ENCODE peak calls at places on chromosomes 16 and 17, in ten cellular contexts. Z is esophagus muscularis mucosa, U is progenitor cell of endocrine pancreas, P is choroid plexus epithelial cell, F is WTC11, D is psoas muscle, V is mammary epithelial cell, B is endothelial cell, G is PC-9, J is dorsolateral prefrontal cortex. S is an unnamed sample.

GRCh38 chr17:72125742-72126141 is 4.9 kb downstream of the SOX9 start:
- DNase-seq in Z (no peak), U (no peak), P (no peak), F (no peak), D (no peak), V (peak; percentile 55), B (no peak), G (no peak), J (no peak), S (no peak)

GRCh38 chr17:46822388-46822921 is 4.0 kb upstream of the WNT3 start:
- DNase-seq in Z (no peak), U (no peak), P (no peak), F (peak; percentile 88), D (no peak), V (no peak), B (no peak), G (no peak), J (no peak), S (peak; percentile 43)

GRCh38 chr16:85423186-85423550 is 190.0 kb upstream of the GSE1 start:
- DNase-seq in Z (no peak), U (no peak), P (no peak), F (no peak), D (peak; percentile 6), V (no peak), B (peak; percentile 2), G (no peak), J (no peak), S (peak; percentile 22)

GRCh38 chr17:38730526-38731379 is 612 bp downstream of the CISD3 start:
- DNase-seq in Z (no peak), U (no peak), P (peak; percentile 52), F (peak; percentile 47), D (peak; percentile 80), V (peak; percentile 53), B (no peak), G (peak; percentile 64), J (peak; percentile 61), S (peak; percentile 33)

GRCh38 chr16:84357191-84357651 is 11.1 kb upstream of the ATP2C2 start:
- DNase-seq in Z (no peak), U (no peak), P (peak; percentile 50), F (no peak), D (no peak), V (peak; percentile 93), B (no peak), G (peak; percentile 87), J (no peak), S (no peak)

GRCh38 chr16:87569601-87570559 is 32.4 kb upstream of the JPH3 start:
- DNase-seq in Z (no peak), U (no peak), P (no peak), F (no peak), D (no peak), V (no peak), B (no peak), G (peak; percentile 29), J (no peak), S (no peak)

GRCh38 chr17:78889525-78889924 is 13.5 kb downstream of the CEP295NL start:
- DNase-seq in Z (no peak), U (no peak), P (no peak), F (no peak), D (no peak), V (no peak), B (no peak), G (no peak), J (no peak), S (no peak)

GRCh38 chr17:67461228-67461780 is 84.2 kb downstream of the PITPNC1 start:
- DNase-seq in Z (no peak), U (no peak), P (no peak), F (no peak), D (no peak), V (no peak), B (no peak), G (no peak), J (no peak), S (no peak)

GRCh38 chr16:19700319-19700781 is 17.7 kb downstream of the KNOP1 start:
- DNase-seq in Z (no peak), U (no peak), P (peak; percentile 81), F (no peak), D (no peak), V (no peak), B (no peak), G (peak; percentile 84), J (no peak), S (no peak)

GRCh38 chr17:67995568-67996191 is 589 bp downstream of the C17orf58 start:
- DNase-seq in Z (no peak), U (peak; percentile 22), P (peak; percentile 18), F (peak; percentile 57), D (peak; percentile 36), V (no peak), B (peak; percentile 12), G (no peak), J (no peak), S (peak; percentile 44)

GRCh38 chr17:17127730-17128291 is 78.3 kb downstream of the PLD6 start:
- DNase-seq in Z (no peak), U (no peak), P (no peak), F (no peak), D (no peak), V (no peak), B (no peak), G (no peak), J (no peak), S (no peak)

DNA sequence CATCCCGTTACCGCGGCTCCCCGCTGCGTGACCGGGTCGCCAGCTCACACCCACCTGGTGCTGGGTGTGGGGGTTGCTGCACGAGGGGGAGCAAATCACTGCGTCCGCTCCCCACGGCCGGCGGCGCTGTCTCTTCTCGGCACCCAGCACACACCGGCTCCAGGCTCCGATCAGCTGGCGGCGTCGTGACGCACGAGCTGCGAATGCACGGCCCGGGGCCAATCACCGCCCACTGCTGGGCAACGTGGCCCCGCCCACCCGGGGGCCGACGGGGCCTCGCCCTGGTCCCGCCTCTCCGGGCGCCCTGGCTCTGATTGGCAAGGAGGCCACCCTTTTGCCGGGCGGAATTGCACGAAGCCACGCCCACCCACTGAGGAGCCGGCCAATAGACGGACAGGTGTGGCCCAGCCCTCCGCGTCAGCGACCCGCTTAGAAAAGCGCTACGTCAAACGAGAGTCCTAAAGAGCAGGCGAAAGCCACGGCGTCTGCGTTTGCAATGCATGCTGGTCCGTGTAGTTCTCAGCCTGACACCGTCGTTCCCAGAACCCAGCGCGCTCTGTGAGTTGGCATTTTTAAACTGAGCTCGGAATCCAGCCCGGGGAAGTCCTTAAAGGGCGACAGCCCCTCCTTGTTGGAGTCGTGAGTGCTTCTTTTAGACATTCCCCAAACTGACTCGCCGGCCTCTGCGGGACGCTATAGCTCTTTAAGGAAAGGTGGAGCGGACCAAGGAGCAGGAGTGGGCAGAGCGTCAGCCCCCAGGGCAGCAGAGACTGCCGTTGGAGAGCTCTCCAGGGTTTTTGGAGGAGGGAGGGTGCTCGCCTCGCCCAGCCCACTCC is 6.1 kb upstream of the TLCD2 start:
- DNase-seq in Z (peak; percentile 100), U (peak; percentile 100), P (peak; percentile 100), F (peak; percentile 100), D (peak; percentile 100), V (peak; percentile 100), B (peak; percentile 100), G (peak; percentile 99), J (peak; percentile 100), S (peak; percentile 100)
- TF ChIP-seq CTCF in Z (no peak), U (no peak), P (peak; percentile 32), F (no peak), D (no peak), V (no peak), B (no peak), G (peak; percentile 31), J (no peak), S (no peak)

GRCh38 chr16:55047331-55047730 is 116.7 kb downstream of the IRX5 start:
- DNase-seq in Z (no peak), U (no peak), P (no peak), F (no peak), D (no peak), V (no peak), B (no peak), G (no peak), J (no peak), S (no peak)
- TF ChIP-seq CTCF in Z (no peak), U (no peak), P (no peak), F (no peak), D (no peak), V (no peak), B (no peak), G (no peak), J (no peak), S (no peak)

DNA sequence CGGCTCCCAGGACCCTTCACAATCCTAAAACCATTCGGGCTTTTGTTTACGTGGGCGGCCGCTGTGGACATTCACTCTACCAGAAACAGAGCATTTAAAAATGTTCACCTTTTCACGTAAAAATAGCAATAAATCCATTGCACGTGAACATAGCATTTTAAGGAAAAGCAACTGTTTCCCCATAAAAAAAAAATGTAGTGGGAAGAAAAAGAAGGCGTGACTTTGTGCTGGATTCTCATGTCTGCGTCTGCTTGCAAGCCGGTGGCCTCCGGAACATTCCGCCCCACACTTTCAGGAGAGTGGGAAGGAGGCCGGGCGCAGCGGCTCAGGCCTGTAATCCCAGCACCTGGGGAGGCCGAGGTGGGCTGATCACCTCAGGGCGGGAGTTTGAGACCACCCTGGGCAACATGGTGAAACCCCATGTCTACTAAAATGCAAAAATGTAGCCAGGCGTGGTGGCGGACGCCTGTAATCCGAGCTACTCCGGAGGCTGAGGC is 13.4 kb upstream of the GNG13 start:
- DNase-seq in Z (no peak), U (no peak), P (no peak), F (no peak), D (no peak), V (no peak), B (no peak), G (no peak), J (no peak), S (no peak)
- TF ChIP-seq CTCF in Z (no peak), U (no peak), P (no peak), F (no peak), D (no peak), V (no peak), B (peak; percentile 19), G (no peak), J (no peak), S (no peak)

GRCh38 chr17:31015639-31016038 is 44.8 kb downstream of the RNF135 start:
- DNase-seq in Z (no peak), U (no peak), P (peak; percentile 42), F (peak; percentile 17), D (no peak), V (no peak), B (no peak), G (no peak), J (no peak), S (no peak)
- TF ChIP-seq CTCF in Z (no peak), U (no peak), P (peak; percentile 41), F (no peak), D (no peak), V (no peak), B (no peak), G (no peak), J (no peak), S (no peak)

GRCh38 chr16:17293813-17294558 is 176.8 kb downstream of the XYLT1 start:
- DNase-seq in Z (no peak), U (no peak), P (no peak), F (no peak), D (no peak), V (no peak), B (no peak), G (no peak), J (no peak), S (no peak)
- TF ChIP-seq CTCF in Z (no peak), U (no peak), P (no peak), F (no peak), D (no peak), V (no peak), B (no peak), G (no peak), J (no peak), S (no peak)

S was measured in glutamatergic neuron.